ENCODE peak calls at places on chromosomes 12 and 14, in ten cellular contexts. Q is hepatocyte, F is breast epithelium, Y is endodermal cell, M is neural progenitor cell, E is fibroblast of lung, R is cardiac muscle cell, J is kidney, T is upper lobe of right lung, K is left ventricle myocardium inferior. S is an unnamed sample.

GRCh38 chr14:73684627-73685026 is 29.6 kb downstream of the PNMA1 start:
- DNase-seq in K (no peak), Q (no peak), Y (no peak), E (no peak), J (no peak), R (no peak), F (no peak), M (no peak), T (no peak), S (no peak)

GRCh38 chr12:123761841-123762714 is at the start of gene DNAH10:
- DNase-seq in Y (peak; percentile 98), F (no peak), J (peak; percentile 76), Q (peak; percentile 72), E (peak; percentile 22), T (peak; percentile 73), R (peak; percentile 81), M (peak; percentile 92), K (no peak), S (peak; percentile 87)

GRCh38 chr12:67042697-67043131 is 226.4 kb upstream of the CAND1 start:
- DNase-seq in R (peak; percentile 9), Q (peak; percentile 70), T (no peak), F (no peak), K (no peak), Y (peak; percentile 82), J (no peak), M (peak; percentile 41), E (peak; percentile 74), S (no peak)

GRCh38 chr12:46661161-46661845 is 164.5 kb downstream of the SLC38A4 start:
- DNase-seq in T (no peak), Y (peak; percentile 58), J (no peak), R (peak; percentile 78), M (peak; percentile 76), E (peak; percentile 91), F (no peak), Q (peak; percentile 75), K (no peak), S (no peak)

GRCh38 chr12:93022603-93023340 is 93.7 kb upstream of the EEA1 start:
- DNase-seq in R (no peak), Y (peak; percentile 70), M (no peak), E (peak; percentile 76), J (no peak), K (no peak), T (no peak), Q (no peak), F (no peak), S (no peak)

GRCh38 chr12:46473634-46474201 is 101.1 kb upstream of the SLC38A2 start:
- DNase-seq in F (peak; percentile 40), Y (no peak), E (peak; percentile 96), Q (peak; percentile 80), R (no peak), M (no peak), J (peak; percentile 79), T (peak; percentile 73), K (peak; percentile 64), S (peak; percentile 74)

GRCh38 chr12:9364224-9365176 is 156.3 kb upstream of the PZP start:
- DNase-seq in K (no peak), R (no peak), M (peak; percentile 62), Y (peak; percentile 93), F (no peak), T (no peak), Q (no peak), J (no peak), E (peak; percentile 89), S (no peak)

GRCh38 chr14:36647827-36648753 is 13.6 kb upstream of the PAX9 start:
- DNase-seq in T (peak; percentile 67), R (peak; percentile 77), Q (peak; percentile 74), J (peak; percentile 62), E (peak; percentile 45), K (no peak), F (no peak), M (peak; percentile 89), Y (peak; percentile 91), S (no peak)

GRCh38 chr12:104593482-104593881 is 136.7 kb downstream of the CHST11 start:
- DNase-seq in J (no peak), R (no peak), Q (no peak), M (no peak), F (no peak), T (no peak), K (no peak), Y (no peak), E (no peak), S (no peak)
- H3K4me1 ChIP-seq in J (no peaks in the 10 kb centered on the region), R (peaks cover 13% of the 10 kb centered on the region), Q (no peaks in the 10 kb centered on the region), M (peaks cover 8% of the 10 kb centered on the region), F (no peaks in the 10 kb centered on the region), T (peaks cover 13% of the 10 kb centered on the region), K (peaks cover 13% of the 10 kb centered on the region), Y (no peaks in the 10 kb centered on the region), E (peaks cover 15% of the 10 kb centered on the region), S (peaks cover 41% of the 10 kb centered on the region)

GRCh38 chr12:68159681-68160304 is at the start of gene IFNG:
- DNase-seq in F (no peak), Y (no peak), E (no peak), K (no peak), M (no peak), R (no peak), T (no peak), J (no peak), Q (no peak), S (no peak)

GRCh38 chr12:68157295-68157871 is 2.2 kb downstream of the IFNG start:
- DNase-seq in M (no peak), Q (no peak), R (no peak), J (no peak), K (no peak), E (no peak), Y (no peak), F (no peak), T (no peak), S (no peak)

GRCh38 chr12:68162374-68162773 is 2.8 kb upstream of the IFNG start:
- DNase-seq in T (no peak), Y (no peak), Q (no peak), E (peak; percentile 6), K (no peak), J (no peak), F (no peak), M (no peak), R (no peak), S (no peak)

GRCh38 chr12:68154768-68155167 is 4.8 kb downstream of the IFNG start:
- DNase-seq in F (no peak), Q (no peak), J (no peak), T (no peak), Y (no peak), K (no peak), M (no peak), E (no peak), R (peak; percentile 40), S (no peak)

DNA sequence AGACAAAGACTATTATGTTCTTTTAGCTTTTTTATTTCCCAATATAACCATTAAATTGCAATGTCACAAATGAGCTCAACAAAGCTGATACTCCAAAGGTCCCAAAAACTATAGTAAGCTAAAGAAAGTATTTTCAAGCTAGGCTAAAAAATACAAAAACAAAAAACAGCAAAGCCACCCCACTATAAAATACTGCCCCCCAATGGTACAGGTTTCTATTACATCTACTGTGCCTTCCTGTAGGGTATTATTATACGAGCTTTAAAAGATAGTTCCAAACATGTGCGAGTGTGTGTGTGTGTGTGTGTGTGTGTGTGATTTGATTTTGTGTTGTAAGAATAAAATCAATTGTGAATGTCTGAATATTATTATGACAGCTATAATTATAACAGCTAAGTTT is 1.1 kb downstream of the IFNG start:
- DNase-seq in R (peak; percentile 28), F (no peak), M (peak; percentile 38), T (no peak), J (no peak), K (no peak), E (no peak), Q (no peak), Y (no peak), S (no peak)
- TF ChIP-seq CTCF in R (peak; percentile 33), F (no peak), M (peak; percentile 68), T (peak; percentile 41), J (peak; percentile 33), K (peak; percentile 36), E (peak; percentile 36), Q (peak; percentile 31), Y (peak; percentile 88), S (no peak)

GRCh38 chr14:69046468-69046867 is 67.4 kb upstream of the ACTN1 start:
- DNase-seq in Q (peak; percentile 45), K (no peak), Y (no peak), M (no peak), T (no peak), E (peak; percentile 92), F (peak; percentile 49), J (no peak), R (no peak), S (no peak)
- H3K4me1 ChIP-seq in Q (peaks cover 55% of the 10 kb centered on the region), K (peaks cover 91% of the 10 kb centered on the region), Y (peaks cover 38% of the 10 kb centered on the region), M (peaks cover 43% of the 10 kb centered on the region), T (peaks cover 81% of the 10 kb centered on the region), E (peaks cover 37% of the 10 kb centered on the region), F (peaks cover 45% of the 10 kb centered on the region), J (peaks cover 31% of the 10 kb centered on the region), R (peaks cover 22% of the 10 kb centered on the region), S (peaks cover 95% of the 10 kb centered on the region)

GRCh38 chr14:26392498-26392897 is 205.3 kb downstream of the NOVA1 start:
- DNase-seq in F (no peak), T (no peak), E (no peak), Y (no peak), M (no peak), J (no peak), R (no peak), K (no peak), Q (no peak), S (no peak)

GRCh38 chr14:26398616-26399015 is 199.2 kb downstream of the NOVA1 start:
- DNase-seq in E (peak; percentile 9), M (no peak), Y (no peak), K (no peak), T (no peak), F (no peak), J (no peak), R (no peak), Q (no peak), S (no peak)

GRCh38 chr14:26389646-26390508 is 208.0 kb downstream of the NOVA1 start:
- DNase-seq in F (no peak), T (no peak), Y (no peak), E (peak; percentile 62), K (no peak), Q (peak; percentile 9), R (no peak), J (no peak), M (no peak), S (no peak)

GRCh38 chr14:26395726-26396125 is 202.1 kb downstream of the NOVA1 start:
- DNase-seq in T (no peak), J (no peak), R (no peak), E (no peak), K (no peak), Y (no peak), Q (no peak), F (no peak), M (no peak), S (no peak)

DNA sequence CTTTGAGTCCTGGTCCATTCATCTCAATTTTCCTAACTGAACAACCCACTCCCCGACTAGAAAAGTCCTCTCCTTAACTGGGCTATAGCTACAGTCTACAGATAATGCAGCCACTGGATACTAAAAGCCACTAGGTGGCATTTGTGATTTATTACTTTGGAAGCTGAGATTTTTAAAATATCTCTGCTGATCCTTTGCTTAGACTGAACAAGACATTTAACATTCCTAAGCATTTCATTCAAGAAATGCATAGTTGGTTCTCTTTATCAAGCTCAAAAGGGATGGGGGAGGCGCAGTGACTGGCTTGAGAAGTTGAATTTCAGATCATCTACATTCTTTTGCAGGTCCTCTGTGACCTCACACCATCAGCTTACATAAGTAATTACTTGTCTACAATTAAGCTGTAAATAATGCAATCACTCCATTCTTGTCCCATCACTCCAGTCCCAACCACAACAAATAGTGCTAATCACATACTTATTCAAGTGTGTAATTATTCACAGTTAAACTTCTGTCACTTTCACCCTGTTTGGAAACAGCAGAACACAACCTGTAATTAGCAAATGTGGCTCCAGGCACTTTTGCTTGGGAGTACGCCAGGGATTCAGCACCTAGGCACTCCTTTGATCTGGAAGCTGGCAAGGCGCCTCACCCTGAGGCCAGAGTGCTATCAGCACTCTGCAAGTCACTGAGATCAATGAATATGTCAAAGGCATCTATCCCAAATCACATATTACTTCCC is 203.5 kb downstream of the NOVA1 start:
- DNase-seq in E (peak; percentile 52), F (no peak), J (no peak), M (peak; percentile 36), Q (no peak), Y (peak; percentile 62), K (no peak), T (no peak), R (peak; percentile 50), S (no peak)
- TF ChIP-seq CTCF in E (peak; percentile 36), F (no peak), J (no peak), M (peak; percentile 43), Q (peak; percentile 53), Y (peak; percentile 66), K (peak; percentile 48), T (peak; percentile 25), R (peak; percentile 62), S (no peak)

S was measured in spleen.